ENCODE peak calls at places on chromosomes 13 and 19, in seven cellular contexts. J is GM12878, Q is HCT116, O is HepG2, D is SK-N-SH, M is K562, R is H1. P is an unnamed sample.

GRCh38 chr13:60654405-60654804 is 257.4 kb downstream of the TDRD3 start:
- DNase-seq in D (no peak), J (no peak), Q (no peak), M (no peak), R (no peak), O (peak), P (peak)

GRCh38 chr19:49818691-49819331 is 722 bp downstream of the MED25 start:
- DNase-seq in M (no peak), R (no peak), J (no peak), O (no peak), Q (no peak), D (no peak), P (no peak)

GRCh38 chr13:77377016-77377415 is 50.1 kb upstream of the MYCBP2 start:
- DNase-seq in D (no peak), Q (no peak), O (no peak), J (no peak), M (no peak), R (no peak), P (no peak)

GRCh38 chr13:23656637-23657036 is 86.4 kb downstream of the TNFRSF19 start:
- DNase-seq in D (peak), Q (no peak), O (peak), J (no peak), M (no peak), R (no peak), P (no peak)

GRCh38 chr19:10864538-10864899 is 6.8 kb upstream of the CARM1 start:
- DNase-seq in Q (peak), J (no peak), O (peak), M (peak), R (peak), D (peak), P (peak)

GRCh38 chr13:61202042-61202441 is 213.6 kb downstream of the PCDH20 start:
- DNase-seq in R (no peak), O (no peak), J (no peak), D (no peak), M (no peak), Q (no peak), P (no peak)

GRCh38 chr13:32026619-32027018 is 5.0 kb upstream of the FRY start:
- DNase-seq in D (no peak), O (no peak), M (no peak), J (no peak), Q (no peak), R (no peak), P (no peak)

GRCh38 chr19:6470173-6470572 is 6.1 kb downstream of the CRB3 start:
- DNase-seq in O (no peak), M (no peak), D (no peak), J (no peak), Q (no peak), R (no peak), P (no peak)

GRCh38 chr19:28358604-28359003 is 854.3 kb downstream of the UQCRFS1 start:
- DNase-seq in J (no peak), R (no peak), D (no peak), Q (no peak), M (no peak), O (no peak), P (no peak)

GRCh38 chr13:24922390-24923304 is 158.7 kb downstream of the RNF17 start:
- DNase-seq in J (peak), Q (peak), R (peak), D (peak), M (peak), O (peak), P (peak)

GRCh38 chr13:30743319-30744055 is 8.1 kb downstream of the ALOX5AP start:
- DNase-seq in Q (peak), J (no peak), O (peak), M (no peak), R (no peak), D (no peak), P (peak)

GRCh38 chr19:56333506-56333905 is 18.9 kb upstream of the ZSCAN5A start:
- DNase-seq in Q (peak), M (peak), O (peak), D (peak), R (peak), J (no peak), P (peak)

GRCh38 chr13:51221674-51222509 is at the start of gene FAM124A:
- DNase-seq in J (no peak), M (peak), O (no peak), R (peak), Q (peak), D (peak), P (peak)

GRCh38 chr13:84844473-84844872 is 954.7 kb downstream of the SLITRK6 start:
- DNase-seq in Q (peak), J (no peak), O (peak), R (no peak), D (peak), M (no peak), P (peak)

GRCh38 chr13:107992542-107992941 is 222.8 kb downstream of the LIG4 start:
- DNase-seq in R (no peak), Q (no peak), J (no peak), M (peak), D (no peak), O (no peak), P (peak)

GRCh38 chr19:31054430-31054829 is 294.8 kb downstream of the TSHZ3 start:
- DNase-seq in J (no peak), M (peak), Q (no peak), O (no peak), D (peak), R (peak), P (peak)

GRCh38 chr19:57566396-57567256 is 7.0 kb upstream of the ZNF550 start:
- DNase-seq in M (peak), J (no peak), D (no peak), O (no peak), Q (peak), R (no peak), P (no peak)

GRCh38 chr13:30301827-30302226 is 5.5 kb downstream of the KATNAL1 start:
- DNase-seq in R (no peak), D (no peak), O (no peak), Q (no peak), M (no peak), J (no peak), P (no peak)

GRCh38 chr19:3606690-3607289 is at the start of gene TBXA2R:
- DNase-seq in O (no peak), Q (peak), M (peak), D (peak), R (peak), J (no peak), P (peak)

GRCh38 chr13:97408938-97409337 is 25.0 kb upstream of the RAP2A start:
- DNase-seq in D (no peak), O (no peak), R (no peak), J (no peak), Q (no peak), M (no peak), P (no peak)

GRCh38 chr13:109744512-109745051 is 41.8 kb downstream of the IRS2 start:
- DNase-seq in J (no peak), R (no peak), Q (no peak), O (no peak), D (peak), M (no peak), P (no peak)

GRCh38 chr13:20227730-20228129 is 4.4 kb downstream of the GJB6 start:
- DNase-seq in O (no peak), J (no peak), D (no peak), R (no peak), M (no peak), Q (no peak), P (no peak)

GRCh38 chr13:20227288-20227687 is 4.8 kb downstream of the GJB6 start:
- DNase-seq in J (no peak), R (no peak), O (no peak), M (no peak), D (no peak), Q (no peak), P (no peak)

GRCh38 chr13:20230913-20231838 is 943 bp downstream of the GJB6 start:
- DNase-seq in D (no peak), R (peak), Q (no peak), M (no peak), J (no peak), O (no peak), P (no peak)

GRCh38 chr13:20232556-20233277 is 598 bp upstream of the GJB6 start:
- DNase-seq in J (no peak), M (no peak), D (no peak), R (no peak), O (no peak), Q (no peak), P (no peak)

DNA sequence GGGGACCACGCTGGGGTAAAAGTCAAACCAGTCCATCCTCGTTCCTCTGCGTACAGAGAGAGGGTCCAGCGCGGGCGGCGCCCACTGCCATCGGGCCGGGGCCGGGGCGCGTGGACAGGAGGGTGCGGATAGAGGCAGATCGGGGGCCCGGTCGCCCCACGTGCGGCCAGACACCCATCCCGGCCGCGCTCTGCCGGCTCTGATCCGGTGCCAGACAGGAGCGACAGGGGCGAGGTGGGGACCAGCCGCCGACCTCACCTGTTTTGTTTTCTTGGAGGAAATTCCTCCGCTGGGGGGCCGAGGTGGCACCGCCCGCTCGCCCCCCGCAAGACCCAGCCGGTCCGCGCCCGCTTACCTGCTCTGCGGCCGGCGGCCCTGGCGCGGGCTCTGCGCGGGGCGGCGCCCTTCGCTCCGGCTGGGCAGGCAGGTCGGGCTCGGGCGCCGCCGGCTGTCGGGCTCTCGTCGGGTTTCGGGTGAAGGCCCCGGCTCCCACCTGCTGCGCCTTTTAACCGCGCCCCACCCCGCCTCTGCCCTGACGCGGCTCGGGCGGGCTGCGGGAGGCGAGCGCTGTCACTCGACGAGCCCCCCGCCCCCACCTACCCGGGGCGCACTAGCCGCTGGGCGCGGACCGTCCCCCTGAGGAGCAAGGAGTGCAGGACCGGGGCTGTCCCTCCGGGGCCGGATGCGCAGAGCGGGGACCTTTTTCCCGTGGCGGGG is at the start of gene GJB6:
- DNase-seq in R (peak), D (peak), O (no peak), M (no peak), J (no peak), Q (no peak), P (peak)
- TF ChIP-seq JUND in R (no peak), D (no peak), O (no peak), M (no peak), J (no peak), Q (no peak), P (no peak)

DNA sequence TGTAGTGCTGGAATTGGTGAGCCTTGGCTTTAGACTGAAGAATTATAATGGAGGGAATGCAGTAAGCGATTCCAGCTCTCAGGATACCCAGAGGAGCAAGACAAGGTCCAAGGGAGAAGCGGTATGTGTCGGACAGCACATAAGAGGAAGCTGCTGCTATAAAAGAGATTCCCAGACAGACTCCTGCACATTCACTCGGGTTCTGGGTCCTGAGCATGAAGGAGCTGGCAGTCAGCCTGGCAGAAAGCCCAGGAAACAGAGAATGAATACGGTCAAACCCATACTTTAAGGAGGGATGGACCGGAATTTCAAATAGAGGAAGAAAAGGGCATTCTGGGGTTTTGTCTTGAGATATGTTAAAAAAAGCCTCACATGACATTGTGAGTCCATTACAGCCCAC is 308.3 kb downstream of the DNAJC15 start:
- DNase-seq in J (no peak), O (no peak), M (no peak), Q (no peak), R (no peak), D (no peak), P (no peak)
- TF ChIP-seq JUND in J (no peak), O (no peak), M (no peak), Q (no peak), R (no peak), D (no peak), P (no peak)

GRCh38 chr19:32186542-32187330 is 158.7 kb upstream of the ZNF507 start:
- DNase-seq in O (no peak), R (no peak), D (no peak), J (no peak), M (no peak), Q (no peak), P (no peak)
- TF ChIP-seq JUND in O (no peak), R (no peak), D (no peak), J (no peak), M (no peak), Q (no peak), P (no peak)

DNA sequence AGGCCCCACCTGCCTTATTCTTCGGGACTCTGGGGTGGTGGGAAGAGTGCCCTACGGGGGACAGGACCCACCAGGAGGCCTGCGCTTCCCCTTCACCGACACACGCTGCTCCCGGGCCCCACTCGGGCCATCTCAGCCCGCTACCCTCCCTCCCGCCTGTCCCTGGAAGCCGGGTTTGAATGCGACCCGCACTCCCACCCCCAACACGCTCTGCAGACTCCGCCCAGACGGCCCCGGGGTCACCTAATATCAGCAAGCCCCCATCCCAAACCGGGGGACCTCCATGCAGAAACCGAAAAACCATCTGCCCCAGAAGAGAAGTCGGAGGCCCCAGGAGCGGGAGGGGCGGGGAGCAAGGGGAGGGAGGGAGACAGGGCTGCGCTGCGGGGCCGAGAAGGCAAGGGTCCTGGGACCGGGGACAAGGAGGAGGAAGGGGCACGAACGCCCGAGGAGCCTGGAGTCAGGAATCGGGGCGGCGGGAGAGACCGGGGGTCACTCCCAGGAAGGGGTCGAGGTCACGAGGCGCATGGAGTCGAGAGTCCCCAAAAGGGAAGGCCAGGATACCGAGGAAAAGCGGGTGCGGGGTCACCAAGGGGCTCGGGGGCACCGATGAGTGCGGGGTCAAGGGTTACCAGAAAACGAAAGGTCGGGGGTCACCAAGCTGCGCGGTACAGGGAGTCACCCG is 766 bp downstream of the SBNO2 start:
- DNase-seq in J (no peak), R (no peak), M (peak), O (no peak), D (peak), Q (no peak), P (no peak)
- TF ChIP-seq JUND in J (no peak), R (no peak), M (no peak), O (no peak), D (no peak), Q (no peak), P (no peak)

GRCh38 chr19:8041553-8041952 is 11.0 kb upstream of the CCL25 start:
- DNase-seq in M (no peak), D (no peak), J (no peak), R (no peak), Q (no peak), O (no peak), P (no peak)
- TF ChIP-seq JUND in M (no peak), D (no peak), J (no peak), R (no peak), Q (no peak), O (no peak), P (no peak)

GRCh38 chr19:55005684-55006488 is 32.2 kb downstream of the GP6 start:
- DNase-seq in J (peak), M (peak), O (peak), D (peak), R (no peak), Q (peak), P (peak)
- TF ChIP-seq JUND in J (no peak), M (peak), O (no peak), D (no peak), R (peak), Q (peak), P (no peak)

DNA sequence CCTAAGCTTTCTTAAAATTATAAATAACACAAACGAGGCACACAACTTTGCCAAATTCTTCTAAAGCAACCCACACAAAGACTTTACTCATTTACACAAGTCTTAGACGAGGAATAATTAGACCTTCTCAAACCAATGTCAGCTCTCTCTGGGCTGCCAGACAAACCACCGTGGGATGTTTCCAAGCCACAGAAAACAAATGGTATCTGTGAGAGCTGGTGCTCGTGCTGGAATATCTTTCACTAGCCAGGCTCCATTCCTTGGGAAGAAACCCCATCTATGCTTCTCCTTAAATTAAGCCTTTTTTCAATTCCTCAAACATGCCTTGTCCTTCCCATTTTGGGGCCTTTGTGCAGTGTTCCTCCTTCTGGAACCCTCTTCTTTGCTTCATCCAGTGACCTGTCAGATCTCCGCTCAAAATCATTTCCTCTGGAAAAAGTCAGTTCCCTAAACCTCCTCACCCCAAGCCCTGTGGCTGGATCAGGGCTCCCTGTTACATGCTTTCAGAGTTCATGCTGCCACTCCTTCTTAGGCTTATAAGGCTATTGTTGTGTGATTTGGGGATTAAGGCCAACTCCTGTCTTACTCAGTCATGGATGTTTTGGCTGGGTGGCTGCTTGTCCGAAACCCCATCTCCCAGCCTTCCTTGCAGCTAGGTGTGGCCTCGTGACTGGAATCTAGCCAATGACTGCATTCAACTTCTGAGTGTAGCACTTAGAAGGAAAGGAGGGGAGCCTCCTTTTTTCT is 64.2 kb upstream of the GTF2F2 start:
- DNase-seq in D (no peak), O (no peak), R (no peak), M (peak), Q (peak), J (no peak), P (no peak)
- TF ChIP-seq JUND in D (no peak), O (no peak), R (no peak), M (peak), Q (no peak), J (no peak), P (no peak)